ENCODE peak calls at places on chromosome 12, in seven cellular contexts. D is T follicular helper cell; K is T1000; X is CD8-positive, alpha-beta memory T cell; Y is thyroid gland; E is NAMALWA; L is stimulated activated CD4-positive, alpha-beta T cell treated with anti-CD3 and anti-CD28 coated beads, Interleukin-4, amount 100 ng/mL, for 48 hours. V is an unnamed sample.

GRCh38 chr12:131388164-131388795 is 322.6 kb upstream of the SFSWAP start:
- DNase-seq in K (no peak), Y (no peak), L (no peak), E (no peak), X (no peak), D (no peak), V (no peak)

GRCh38 chr12:9073077-9073476 is 42.6 kb downstream of the A2M start:
- DNase-seq in K (no peak), L (no peak), D (no peak), E (no peak), X (no peak), Y (no peak), V (no peak)

GRCh38 chr12:82176761-82177490 is 181.3 kb downstream of the CCDC59 start:
- DNase-seq in X (no peak), K (no peak), Y (no peak), E (no peak), D (no peak), L (no peak), V (no peak)

GRCh38 chr12:117114784-117115183 is 15.6 kb upstream of the TESC start:
- DNase-seq in E (no peak), X (no peak), K (no peak), L (no peak), D (no peak), Y (no peak), V (peak)

GRCh38 chr12:6614513-6615177 is 7.5 kb upstream of the CHD4 start:
- DNase-seq in X (no peak), Y (no peak), D (no peak), L (no peak), K (no peak), E (no peak), V (no peak)

GRCh38 chr12:122517877-122518276 is 8.9 kb downstream of the RSRC2 start:
- DNase-seq in E (no peak), L (no peak), X (no peak), K (peak), D (no peak), Y (no peak), V (no peak)

GRCh38 chr12:121590476-121591143 is 9.8 kb upstream of the KDM2B start:
- DNase-seq in D (peak), Y (no peak), X (peak), K (no peak), L (peak), E (peak), V (peak)

GRCh38 chr12:131012279-131013069 is 58.8 kb downstream of the ADGRD1 start:
- DNase-seq in E (no peak), X (no peak), D (no peak), L (no peak), Y (no peak), K (no peak), V (no peak)

GRCh38 chr12:10361084-10361483 is 28.8 kb downstream of the KLRK1 start:
- DNase-seq in L (no peak), D (no peak), X (no peak), E (peak), K (no peak), Y (no peak), V (no peak)

GRCh38 chr12:52808573-52809160 is 5.2 kb downstream of the KRT4 start:
- DNase-seq in X (no peak), L (no peak), E (no peak), K (no peak), D (no peak), Y (no peak), V (no peak)

GRCh38 chr12:26077915-26078314 is 46.9 kb downstream of the BHLHE41 start:
- DNase-seq in L (no peak), X (no peak), E (no peak), K (no peak), Y (no peak), D (no peak), V (no peak)

GRCh38 chr12:57270966-57271470 is 20.0 kb upstream of the STAC3 start:
- DNase-seq in E (no peak), Y (no peak), X (no peak), K (no peak), L (no peak), D (no peak), V (no peak)

GRCh38 chr12:28610401-28611114 is 420.3 kb downstream of the CCDC91 start:
- DNase-seq in X (no peak), Y (no peak), K (no peak), E (no peak), L (no peak), D (no peak), V (no peak)

GRCh38 chr12:122394626-122395194 is 27.8 kb downstream of the CLIP1 start:
- DNase-seq in Y (no peak), E (no peak), D (no peak), X (no peak), K (no peak), L (no peak), V (no peak)

GRCh38 chr12:81596558-81596957 is 162.6 kb downstream of the PPFIA2 start:
- DNase-seq in L (no peak), E (no peak), D (no peak), X (no peak), Y (no peak), K (no peak), V (no peak)

V was measured in RPMI8226.